ENCODE peak calls at places on chromosome 5, in six cellular contexts. K, W, H, Y, I and E are unnamed samples.

GRCh38 chr5:16687898-16688297 is 71.1 kb upstream of the RETREG1 start:
- DNase-seq in H (no peak), W (no peak), Y (no peak), I (no peak), K (no peak), E (no peak)

GRCh38 chr5:168262042-168262743 is 29.3 kb upstream of the WWC1 start:
- DNase-seq in I (no peak), H (no peak), K (no peak), W (no peak), Y (no peak), E (no peak)

GRCh38 chr5:174935854-174936474 is 211.6 kb downstream of the MSX2 start:
- DNase-seq in I (peak), H (peak), Y (peak), K (peak), W (peak), E (peak)

GRCh38 chr5:149423287-149424268 is 44.5 kb upstream of the IL17B start:
- DNase-seq in Y (no peak), W (no peak), I (peak), H (no peak), K (no peak), E (no peak)

GRCh38 chr5:148949871-148950863 is 112.7 kb downstream of the SH3TC2 start:
- DNase-seq in K (no peak), Y (peak), H (no peak), W (peak), I (no peak), E (no peak)

GRCh38 chr5:14266686-14267085 is 123.5 kb downstream of the TRIO start:
- DNase-seq in K (no peak), H (peak), Y (no peak), I (no peak), W (no peak), E (no peak)

GRCh38 chr5:115246361-115246991 is 16.2 kb downstream of the PGGT1B start:
- DNase-seq in W (no peak), H (peak), I (peak), K (no peak), Y (no peak), E (peak)

GRCh38 chr5:35230043-35230611 is at the start of gene PRLR:
- DNase-seq in H (no peak), Y (peak), I (peak), W (peak), K (peak), E (no peak)

GRCh38 chr5:39757121-39757520 is 332.3 kb upstream of the DAB2 start:
- DNase-seq in H (no peak), I (no peak), W (no peak), K (no peak), Y (no peak), E (no peak)

GRCh38 chr5:116423091-116423490 is 151.5 kb downstream of the SEMA6A start:
- DNase-seq in H (no peak), Y (no peak), W (no peak), I (no peak), K (no peak), E (no peak)

GRCh38 chr5:73096239-73096575 is 24.2 kb upstream of the TMEM171 start:
- DNase-seq in Y (no peak), H (no peak), I (no peak), W (no peak), K (no peak), E (peak)

GRCh38 chr5:141617128-141617527 is 1.7 kb downstream of the DIAPH1 start:
- DNase-seq in Y (no peak), H (no peak), W (no peak), K (no peak), I (no peak), E (no peak)

GRCh38 chr5:30850871-30851270 is 342.6 kb upstream of the CDH6 start:
- DNase-seq in W (no peak), K (no peak), Y (no peak), H (no peak), I (no peak), E (no peak)
- H3K27ac ChIP-seq in W (no peak), K (no peak), Y (no peak), H (no peak), I (no peak), E (no peak)

DNA sequence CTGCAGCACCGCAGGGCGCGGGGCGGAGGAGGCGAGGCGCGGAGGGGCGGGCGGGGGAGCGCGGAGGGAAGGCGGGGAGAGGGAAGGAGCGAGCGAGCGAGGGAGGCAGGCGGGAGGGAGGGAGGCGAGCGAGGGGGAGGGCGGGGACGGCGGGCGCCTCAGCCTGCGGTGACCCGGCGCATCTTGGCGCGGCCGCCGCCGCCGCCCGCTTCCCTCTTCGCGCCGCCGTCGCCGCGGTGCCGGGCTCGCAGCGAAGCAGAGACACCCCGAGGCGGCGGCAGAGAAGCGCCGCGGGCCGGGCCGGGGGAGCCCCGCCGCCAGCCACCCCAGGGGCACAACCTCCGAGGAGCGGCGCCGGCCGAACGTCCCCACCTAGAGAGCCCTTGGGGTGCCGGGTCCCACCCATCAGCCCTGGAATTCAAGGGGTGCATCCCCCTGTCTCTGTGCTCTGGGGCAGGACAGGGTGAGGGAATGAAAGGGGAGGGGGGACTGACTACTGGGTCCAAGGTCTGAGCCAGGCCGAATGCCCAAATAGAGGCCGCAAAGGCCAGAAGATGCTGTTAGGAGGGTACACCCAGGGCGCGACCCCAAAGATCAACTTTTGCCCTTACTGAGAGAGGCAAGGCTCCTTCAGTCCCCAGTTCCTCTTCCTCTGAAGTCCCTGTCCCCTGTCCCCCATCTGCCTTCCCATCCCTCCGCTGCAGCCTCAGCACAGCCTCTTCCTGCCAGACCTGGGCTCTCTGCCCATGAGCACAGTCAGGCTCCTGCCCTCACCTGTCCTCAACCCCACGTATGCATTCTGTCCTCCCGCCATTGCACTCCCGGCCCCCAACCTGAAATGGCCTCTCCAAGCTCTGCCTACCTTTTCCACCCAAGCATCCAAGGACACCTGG is at the start of gene ADAMTS2:
- DNase-seq in Y (peak), H (no peak), K (peak), W (no peak), I (peak), E (no peak)
- TF ChIP-seq CTCF in Y (no peak), H (no peak), K (no peak), W (no peak), I (no peak), E (no peak)

GRCh38 chr5:140220698-140221064 is 45.7 kb downstream of the CYSTM1 start:
- DNase-seq in H (no peak), Y (no peak), W (no peak), I (no peak), K (no peak), E (no peak)

GRCh38 chr5:140222416-140222815 is 47.4 kb downstream of the CYSTM1 start:
- DNase-seq in K (peak), Y (no peak), I (no peak), W (no peak), H (no peak), E (no peak)

GRCh38 chr5:140219068-140219971 is 44.3 kb downstream of the CYSTM1 start:
- DNase-seq in K (peak), Y (no peak), H (no peak), W (no peak), I (no peak), E (no peak)

GRCh38 chr5:140221697-140222223 is 46.8 kb downstream of the CYSTM1 start:
- DNase-seq in Y (no peak), I (no peak), H (peak), K (no peak), W (peak), E (no peak)

DNA sequence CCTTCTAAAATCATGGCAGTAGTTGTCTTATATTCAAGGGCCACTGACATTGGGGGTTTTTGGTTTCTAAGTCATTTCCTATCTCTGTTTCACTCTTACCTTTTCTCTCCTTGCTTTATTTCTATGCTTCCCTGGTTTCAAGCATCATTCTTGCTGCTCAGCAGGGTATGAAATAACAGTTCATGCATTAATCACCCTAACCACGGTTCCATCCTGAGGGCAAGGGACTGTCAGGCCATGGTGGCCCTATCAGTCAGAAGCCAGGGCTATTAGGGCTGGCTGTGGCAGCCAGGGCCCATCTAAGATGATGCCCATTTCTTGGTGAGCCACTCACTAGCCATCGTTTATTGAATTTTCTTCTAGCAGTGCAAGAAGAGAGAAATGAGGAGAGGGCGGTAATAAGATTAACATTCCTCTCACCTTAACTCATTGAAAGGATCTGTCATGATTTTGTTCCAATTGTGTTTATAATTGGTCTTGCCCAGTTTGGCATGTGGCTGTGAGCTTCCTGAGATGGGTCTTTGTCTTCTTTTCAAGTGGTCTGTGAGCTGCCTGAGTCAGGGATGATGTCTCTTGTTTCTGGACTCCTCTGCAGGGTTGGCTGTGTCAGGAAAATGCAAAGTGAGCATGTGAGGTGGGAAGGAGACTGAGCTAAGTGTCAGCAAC is 45.2 kb downstream of the CYSTM1 start:
- DNase-seq in H (no peak), I (peak), K (no peak), W (peak), Y (no peak), E (no peak)
- H3K27ac ChIP-seq in H (no peak), I (peak), K (peak), W (peak), Y (no peak), E (no peak)

DNA sequence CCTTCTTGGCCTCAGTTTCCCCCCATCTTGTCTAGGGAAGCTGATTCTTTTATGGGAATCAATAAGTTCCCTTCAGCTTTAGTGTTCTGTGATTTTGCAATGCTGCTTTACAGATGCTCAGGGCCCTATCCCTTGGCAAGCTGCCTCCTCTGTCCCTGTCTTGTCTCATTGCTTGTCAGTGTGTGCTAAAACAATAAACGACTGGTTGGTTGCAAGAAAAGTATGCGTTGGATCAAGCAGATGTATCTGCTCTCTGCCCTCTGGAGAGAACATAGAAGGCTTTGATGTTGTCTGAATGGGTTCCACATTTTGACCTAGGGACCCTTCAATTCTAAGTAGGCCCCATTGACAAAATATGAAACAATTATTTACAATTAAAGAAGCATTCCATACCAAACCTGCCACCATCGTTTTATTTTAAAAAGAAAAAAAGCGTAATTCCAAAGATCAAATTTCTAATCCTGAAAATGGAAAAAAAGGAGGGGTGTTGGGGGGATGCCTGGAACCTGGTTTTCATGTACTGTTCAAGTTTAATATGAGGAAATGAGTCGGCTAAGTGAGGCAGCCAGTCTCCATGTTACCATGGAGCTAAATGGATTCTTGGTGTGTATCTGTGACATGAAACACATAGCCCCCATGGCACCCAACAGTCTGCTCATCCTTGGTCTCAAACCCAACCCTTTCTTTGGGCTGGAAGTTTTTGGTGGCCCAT is 31.2 kb upstream of the TARS1 start:
- DNase-seq in Y (no peak), K (no peak), W (no peak), I (no peak), H (no peak), E (no peak)
- TF ChIP-seq CTCF in Y (no peak), K (no peak), W (no peak), I (no peak), H (no peak), E (no peak)

DNA sequence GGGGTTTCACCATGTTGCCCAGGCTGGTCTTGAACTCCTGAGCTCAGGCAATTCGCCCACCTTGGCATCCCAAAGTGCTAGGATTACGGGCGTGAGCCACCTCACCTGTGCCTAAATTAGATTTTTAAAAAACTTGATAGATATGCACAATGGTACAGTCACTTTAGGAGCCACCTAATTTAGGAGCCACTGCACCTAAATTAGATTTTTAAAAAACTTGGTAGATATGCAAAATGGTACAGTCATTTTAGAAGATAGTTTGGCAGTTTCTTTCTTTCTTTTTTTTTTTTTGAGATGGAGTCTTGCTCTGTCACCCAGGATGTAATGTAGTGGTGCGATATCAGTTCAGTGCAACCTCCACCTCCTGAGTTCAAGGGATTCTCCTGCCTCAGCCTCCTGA is 37.8 kb upstream of the PLPP1 start:
- DNase-seq in Y (no peak), W (no peak), I (no peak), K (no peak), H (no peak), E (no peak)
- H3K27ac ChIP-seq in Y (peak), W (no peak), I (no peak), K (no peak), H (no peak), E (no peak)